ENCODE peak calls at places on chromosome 5, in four cellular contexts. T, P, J and G are unnamed samples.

GRCh38 chr5:69341520-69342161 is 9.0 kb upstream of the CCDC125 start:
- DNase-seq in T (no peak), J (no peak), P (no peak), G (no peak)

GRCh38 chr5:20556364-20556763 is 568.4 kb upstream of the CDH18 start:
- DNase-seq in P (no peak), J (no peak), T (no peak), G (no peak)

GRCh38 chr5:159928122-159928960 is 12.1 kb downstream of the ADRA1B start:
- DNase-seq in P (no peak), J (no peak), T (no peak), G (no peak)

GRCh38 chr5:67196537-67197059 is at the start of gene CD180:
- DNase-seq in T (no peak), P (no peak), J (no peak), G (no peak)

GRCh38 chr5:9888517-9888916 is 258.4 kb upstream of the TAS2R1 start:
- DNase-seq in P (no peak), T (no peak), J (no peak), G (no peak)

GRCh38 chr5:91787718-91788117 is 404.6 kb upstream of the ARRDC3 start:
- DNase-seq in J (no peak), T (no peak), P (no peak), G (no peak)

GRCh38 chr5:54249210-54250028 is 61.0 kb downstream of the ARL15 start:
- DNase-seq in P (peak), J (no peak), T (peak), G (peak)

GRCh38 chr5:372556-372910 is 51.0 kb downstream of the AHRR start:
- DNase-seq in T (no peak), P (no peak), J (no peak), G (no peak)

GRCh38 chr5:132774896-132775295 is 2.1 kb downstream of the SEPTIN8 start:
- DNase-seq in T (no peak), P (no peak), J (no peak), G (no peak)

GRCh38 chr5:120644516-120644915 is 180.4 kb downstream of the PRR16 start:
- DNase-seq in J (no peak), P (no peak), T (no peak), G (no peak)